ENCODE peak calls at places on chromosomes 6 and 20, in six cellular contexts. One of them, this sample, is unnamed.

GRCh38 chr6:133202610-133203343 is 38.4 kb upstream of the EYA4 start:
- DNase-seq in PC-3: no peak
- DNase-seq in SK-N-DZ: no peak
- DNase-seq in activated T-cell treated with anti-CD3 and anti-CD28 coated beads for 1 hour: no peak
- DNase-seq in non-pigmented ciliary epithelial cell: no peak
- DNase-seq in EL: no peak
- DNase-seq in this sample: no peak

GRCh38 chr6:47665112-47665511 is 33.3 kb upstream of the ADGRF4 start:
- DNase-seq in PC-3: peak
- DNase-seq in SK-N-DZ: no peak
- DNase-seq in non-pigmented ciliary epithelial cell: no peak
- DNase-seq in EL: no peak
- DNase-seq in activated T-cell treated with anti-CD3 and anti-CD28 coated beads for 1 hour: no peak
- DNase-seq in this sample: no peak

GRCh38 chr6:31687860-31688693 is 7.2 kb upstream of the LY6G5C start:
- DNase-seq in SK-N-DZ: no peak
- DNase-seq in EL: no peak
- DNase-seq in non-pigmented ciliary epithelial cell: no peak
- DNase-seq in activated T-cell treated with anti-CD3 and anti-CD28 coated beads for 1 hour: no peak
- DNase-seq in PC-3: no peak
- DNase-seq in this sample: no peak

GRCh38 chr6:71254323-71254722 is 34.3 kb upstream of the OGFRL1 start:
- DNase-seq in non-pigmented ciliary epithelial cell: no peak
- DNase-seq in SK-N-DZ: peak
- DNase-seq in activated T-cell treated with anti-CD3 and anti-CD28 coated beads for 1 hour: no peak
- DNase-seq in EL: no peak
- DNase-seq in PC-3: no peak
- DNase-seq in this sample: no peak

GRCh38 chr20:31857861-31858835 is 12.2 kb downstream of the DUSP15 start:
- DNase-seq in non-pigmented ciliary epithelial cell: no peak
- DNase-seq in EL: no peak
- DNase-seq in SK-N-DZ: no peak
- DNase-seq in PC-3: no peak
- DNase-seq in activated T-cell treated with anti-CD3 and anti-CD28 coated beads for 1 hour: no peak
- DNase-seq in this sample: no peak

GRCh38 chr6:40425192-40425919 is 161.8 kb downstream of the LRFN2 start:
- DNase-seq in non-pigmented ciliary epithelial cell: no peak
- DNase-seq in EL: no peak
- DNase-seq in SK-N-DZ: no peak
- DNase-seq in PC-3: no peak
- DNase-seq in activated T-cell treated with anti-CD3 and anti-CD28 coated beads for 1 hour: no peak
- DNase-seq in this sample: no peak

GRCh38 chr20:15475483-15475882 is 1097.8 kb downstream of the KIF16B start:
- DNase-seq in EL: peak
- DNase-seq in PC-3: peak
- DNase-seq in activated T-cell treated with anti-CD3 and anti-CD28 coated beads for 1 hour: no peak
- DNase-seq in SK-N-DZ: no peak
- DNase-seq in non-pigmented ciliary epithelial cell: no peak
- DNase-seq in this sample: peak

GRCh38 chr6:130178692-130179091 is 44.1 kb downstream of the SAMD3 start:
- DNase-seq in activated T-cell treated with anti-CD3 and anti-CD28 coated beads for 1 hour: no peak
- DNase-seq in PC-3: peak
- DNase-seq in non-pigmented ciliary epithelial cell: peak
- DNase-seq in SK-N-DZ: no peak
- DNase-seq in EL: peak
- DNase-seq in this sample: no peak

GRCh38 chr6:112013051-112013450 is 40.9 kb upstream of the CCN6 start:
- DNase-seq in PC-3: no peak
- DNase-seq in SK-N-DZ: no peak
- DNase-seq in EL: peak
- DNase-seq in non-pigmented ciliary epithelial cell: no peak
- DNase-seq in activated T-cell treated with anti-CD3 and anti-CD28 coated beads for 1 hour: no peak
- DNase-seq in this sample: no peak

GRCh38 chr6:15366003-15366535 is 120.2 kb downstream of the JARID2 start:
- DNase-seq in non-pigmented ciliary epithelial cell: no peak
- DNase-seq in activated T-cell treated with anti-CD3 and anti-CD28 coated beads for 1 hour: no peak
- DNase-seq in SK-N-DZ: no peak
- DNase-seq in EL: no peak
- DNase-seq in PC-3: no peak
- DNase-seq in this sample: no peak

This sample was measured in anterior cingulate cortex.